ENCODE peak calls at places on chromosome 1, in eight cellular contexts. One of them, this sample, is unnamed.

GRCh38 chr1:205907794-205908193 is 35.5 kb downstream of the SLC26A9 start:
- DNase-seq in GM23338: peak
- DNase-seq in GM12865: no peak
- DNase-seq in breast epithelium: no peak
- DNase-seq in psoas muscle: no peak
- DNase-seq in heart right ventricle: no peak
- DNase-seq in CD4-positive, alpha-beta T cell: no peak
- DNase-seq in kidney: no peak
- DNase-seq in this sample: no peak

GRCh38 chr1:6357243-6357929 is 36.2 kb downstream of the ACOT7 start:
- DNase-seq in GM23338: peak
- DNase-seq in GM12865: peak
- DNase-seq in breast epithelium: no peak
- DNase-seq in psoas muscle: no peak
- DNase-seq in heart right ventricle: no peak
- DNase-seq in CD4-positive, alpha-beta T cell: no peak
- DNase-seq in kidney: no peak
- DNase-seq in this sample: no peak

GRCh38 chr1:29525941-29526340 is 289.6 kb downstream of the PTPRU start:
- DNase-seq in GM23338: no peak
- DNase-seq in GM12865: no peak
- DNase-seq in breast epithelium: no peak
- DNase-seq in psoas muscle: no peak
- DNase-seq in heart right ventricle: no peak
- DNase-seq in CD4-positive, alpha-beta T cell: no peak
- DNase-seq in kidney: no peak
- DNase-seq in this sample: peak

GRCh38 chr1:156608981-156609380 is 7.7 kb upstream of the GPATCH4 start:
- DNase-seq in GM23338: peak
- DNase-seq in GM12865: peak
- DNase-seq in breast epithelium: no peak
- DNase-seq in psoas muscle: no peak
- DNase-seq in heart right ventricle: no peak
- DNase-seq in CD4-positive, alpha-beta T cell: peak
- DNase-seq in kidney: no peak
- DNase-seq in this sample: no peak

GRCh38 chr1:152026895-152027294 is 9.9 kb downstream of the S100A11 start:
- DNase-seq in GM23338: no peak
- DNase-seq in GM12865: no peak
- DNase-seq in breast epithelium: no peak
- DNase-seq in psoas muscle: no peak
- DNase-seq in heart right ventricle: no peak
- DNase-seq in CD4-positive, alpha-beta T cell: no peak
- DNase-seq in kidney: no peak
- DNase-seq in this sample: no peak

GRCh38 chr1:16181887-16182719 is 26.2 kb upstream of the EPHA2 start:
- DNase-seq in GM23338: peak
- DNase-seq in GM12865: no peak
- DNase-seq in breast epithelium: peak
- DNase-seq in psoas muscle: peak
- DNase-seq in heart right ventricle: peak
- DNase-seq in CD4-positive, alpha-beta T cell: no peak
- DNase-seq in kidney: peak
- DNase-seq in this sample: no peak

GRCh38 chr1:233639611-233640010 is 25.7 kb downstream of the KCNK1 start:
- DNase-seq in GM23338: no peak
- DNase-seq in GM12865: peak
- DNase-seq in breast epithelium: no peak
- DNase-seq in psoas muscle: no peak
- DNase-seq in heart right ventricle: no peak
- DNase-seq in CD4-positive, alpha-beta T cell: no peak
- DNase-seq in kidney: no peak
- DNase-seq in this sample: no peak

GRCh38 chr1:244302889-244303609 is 148.7 kb downstream of the ADSS2 start:
- DNase-seq in GM23338: no peak
- DNase-seq in GM12865: no peak
- DNase-seq in breast epithelium: peak
- DNase-seq in psoas muscle: no peak
- DNase-seq in heart right ventricle: no peak
- DNase-seq in CD4-positive, alpha-beta T cell: no peak
- DNase-seq in kidney: peak
- DNase-seq in this sample: no peak

GRCh38 chr1:23791434-23792047 is 596 bp downstream of the LYPLA2 start:
- DNase-seq in GM23338: peak
- DNase-seq in GM12865: peak
- DNase-seq in breast epithelium: no peak
- DNase-seq in psoas muscle: no peak
- DNase-seq in heart right ventricle: no peak
- DNase-seq in CD4-positive, alpha-beta T cell: no peak
- DNase-seq in kidney: peak
- DNase-seq in this sample: no peak

GRCh38 chr1:178134061-178134460 is 40.2 kb downstream of the RASAL2 start:
- DNase-seq in GM23338: no peak
- DNase-seq in GM12865: no peak
- DNase-seq in breast epithelium: no peak
- DNase-seq in psoas muscle: no peak
- DNase-seq in heart right ventricle: peak
- DNase-seq in CD4-positive, alpha-beta T cell: no peak
- DNase-seq in kidney: no peak
- DNase-seq in this sample: no peak

GRCh38 chr1:168945870-168946269 is 160.6 kb upstream of the ATP1B1 start:
- DNase-seq in GM23338: no peak
- DNase-seq in GM12865: no peak
- DNase-seq in breast epithelium: no peak
- DNase-seq in psoas muscle: peak
- DNase-seq in heart right ventricle: peak
- DNase-seq in CD4-positive, alpha-beta T cell: no peak
- DNase-seq in kidney: peak
- DNase-seq in this sample: no peak

GRCh38 chr1:86913399-86913895 is 479 bp downstream of the SELENOF start:
- DNase-seq in GM23338: peak
- DNase-seq in GM12865: peak
- DNase-seq in breast epithelium: no peak
- DNase-seq in psoas muscle: no peak
- DNase-seq in heart right ventricle: no peak
- DNase-seq in CD4-positive, alpha-beta T cell: no peak
- DNase-seq in kidney: no peak
- DNase-seq in this sample: no peak

GRCh38 chr1:86156571-86157455 is at the start of gene COL24A1:
- DNase-seq in GM23338: peak
- DNase-seq in GM12865: peak
- DNase-seq in breast epithelium: no peak
- DNase-seq in psoas muscle: peak
- DNase-seq in heart right ventricle: peak
- DNase-seq in CD4-positive, alpha-beta T cell: no peak
- DNase-seq in kidney: peak
- DNase-seq in this sample: peak

GRCh38 chr1:233518344-233518743 is 95.6 kb upstream of the KCNK1 start:
- DNase-seq in GM23338: peak
- DNase-seq in GM12865: peak
- DNase-seq in breast epithelium: no peak
- DNase-seq in psoas muscle: no peak
- DNase-seq in heart right ventricle: no peak
- DNase-seq in CD4-positive, alpha-beta T cell: no peak
- DNase-seq in kidney: no peak
- DNase-seq in this sample: no peak

GRCh38 chr1:50873458-50874187 is 86.4 kb downstream of the FAF1 start:
- DNase-seq in GM23338: peak
- DNase-seq in GM12865: peak
- DNase-seq in breast epithelium: no peak
- DNase-seq in psoas muscle: peak
- DNase-seq in heart right ventricle: peak
- DNase-seq in CD4-positive, alpha-beta T cell: peak
- DNase-seq in kidney: no peak
- DNase-seq in this sample: no peak

GRCh38 chr1:9231648-9232332 is 2.8 kb upstream of the H6PD start:
- DNase-seq in GM23338: no peak
- DNase-seq in GM12865: peak
- DNase-seq in breast epithelium: peak
- DNase-seq in psoas muscle: no peak
- DNase-seq in heart right ventricle: no peak
- DNase-seq in CD4-positive, alpha-beta T cell: no peak
- DNase-seq in kidney: no peak
- DNase-seq in this sample: no peak

GRCh38 chr1:109283748-109284600 is 1.0 kb upstream of the PSRC1 start:
- DNase-seq in GM23338: peak
- DNase-seq in GM12865: no peak
- DNase-seq in breast epithelium: no peak
- DNase-seq in psoas muscle: no peak
- DNase-seq in heart right ventricle: no peak
- DNase-seq in CD4-positive, alpha-beta T cell: no peak
- DNase-seq in kidney: no peak
- DNase-seq in this sample: no peak

GRCh38 chr1:175162955-175163354 is 29.6 kb downstream of the KIAA0040 start:
- DNase-seq in GM23338: no peak
- DNase-seq in GM12865: no peak
- DNase-seq in breast epithelium: no peak
- DNase-seq in psoas muscle: no peak
- DNase-seq in heart right ventricle: no peak
- DNase-seq in CD4-positive, alpha-beta T cell: no peak
- DNase-seq in kidney: no peak
- DNase-seq in this sample: no peak

GRCh38 chr1:91729621-91730348 is 156.2 kb downstream of the TGFBR3 start:
- DNase-seq in GM23338: no peak
- DNase-seq in GM12865: peak
- DNase-seq in breast epithelium: no peak
- DNase-seq in psoas muscle: no peak
- DNase-seq in heart right ventricle: no peak
- DNase-seq in CD4-positive, alpha-beta T cell: no peak
- DNase-seq in kidney: no peak
- DNase-seq in this sample: no peak

GRCh38 chr1:4656533-4657140 is 2.2 kb downstream of the AJAP1 start:
- DNase-seq in GM23338: no peak
- DNase-seq in GM12865: no peak
- DNase-seq in breast epithelium: no peak
- DNase-seq in psoas muscle: no peak
- DNase-seq in heart right ventricle: no peak
- DNase-seq in CD4-positive, alpha-beta T cell: no peak
- DNase-seq in kidney: no peak
- DNase-seq in this sample: no peak
- TF ChIP-seq CTCF in GM23338: no peak
- TF ChIP-seq CTCF in GM12865: no peak
- TF ChIP-seq CTCF in breast epithelium: no peak
- TF ChIP-seq CTCF in psoas muscle: no peak
- TF ChIP-seq CTCF in heart right ventricle: no peak
- TF ChIP-seq CTCF in CD4-positive, alpha-beta T cell: no peak
- TF ChIP-seq CTCF in kidney: no peak
- TF ChIP-seq CTCF in this sample: peak

GRCh38 chr1:116386042-116386441 is 13.0 kb downstream of the ATP1A1 start:
- DNase-seq in GM23338: no peak
- DNase-seq in GM12865: no peak
- DNase-seq in breast epithelium: no peak
- DNase-seq in psoas muscle: no peak
- DNase-seq in heart right ventricle: no peak
- DNase-seq in CD4-positive, alpha-beta T cell: no peak
- DNase-seq in kidney: no peak
- DNase-seq in this sample: no peak
- TF ChIP-seq CTCF in GM23338: no peak
- TF ChIP-seq CTCF in GM12865: no peak
- TF ChIP-seq CTCF in breast epithelium: no peak
- TF ChIP-seq CTCF in psoas muscle: no peak
- TF ChIP-seq CTCF in heart right ventricle: no peak
- TF ChIP-seq CTCF in CD4-positive, alpha-beta T cell: no peak
- TF ChIP-seq CTCF in kidney: no peak
- TF ChIP-seq CTCF in this sample: no peak

GRCh38 chr1:60035925-60036324 is 37.6 kb downstream of the C1orf87 start:
- DNase-seq in GM23338: no peak
- DNase-seq in GM12865: no peak
- DNase-seq in breast epithelium: no peak
- DNase-seq in psoas muscle: no peak
- DNase-seq in heart right ventricle: no peak
- DNase-seq in CD4-positive, alpha-beta T cell: no peak
- DNase-seq in kidney: no peak
- DNase-seq in this sample: no peak
- TF ChIP-seq CTCF in GM23338: no peak
- TF ChIP-seq CTCF in GM12865: no peak
- TF ChIP-seq CTCF in breast epithelium: no peak
- TF ChIP-seq CTCF in psoas muscle: no peak
- TF ChIP-seq CTCF in heart right ventricle: no peak
- TF ChIP-seq CTCF in CD4-positive, alpha-beta T cell: no peak
- TF ChIP-seq CTCF in kidney: no peak
- TF ChIP-seq CTCF in this sample: peak

GRCh38 chr1:37922767-37923550 is 23.9 kb downstream of the INPP5B start:
- DNase-seq in GM23338: no peak
- DNase-seq in GM12865: peak
- DNase-seq in breast epithelium: no peak
- DNase-seq in psoas muscle: no peak
- DNase-seq in heart right ventricle: no peak
- DNase-seq in CD4-positive, alpha-beta T cell: no peak
- DNase-seq in kidney: no peak
- DNase-seq in this sample: no peak
- TF ChIP-seq CTCF in GM23338: no peak
- TF ChIP-seq CTCF in GM12865: no peak
- TF ChIP-seq CTCF in breast epithelium: no peak
- TF ChIP-seq CTCF in psoas muscle: no peak
- TF ChIP-seq CTCF in heart right ventricle: no peak
- TF ChIP-seq CTCF in CD4-positive, alpha-beta T cell: no peak
- TF ChIP-seq CTCF in kidney: no peak
- TF ChIP-seq CTCF in this sample: no peak

GRCh38 chr1:53316058-53316741 is 11.7 kb downstream of the LRP8 start:
- DNase-seq in GM23338: peak
- DNase-seq in GM12865: no peak
- DNase-seq in breast epithelium: peak
- DNase-seq in psoas muscle: no peak
- DNase-seq in heart right ventricle: no peak
- DNase-seq in CD4-positive, alpha-beta T cell: no peak
- DNase-seq in kidney: peak
- DNase-seq in this sample: peak
- TF ChIP-seq CTCF in GM23338: no peak
- TF ChIP-seq CTCF in GM12865: no peak
- TF ChIP-seq CTCF in breast epithelium: no peak
- TF ChIP-seq CTCF in psoas muscle: no peak
- TF ChIP-seq CTCF in heart right ventricle: no peak
- TF ChIP-seq CTCF in CD4-positive, alpha-beta T cell: no peak
- TF ChIP-seq CTCF in kidney: no peak
- TF ChIP-seq CTCF in this sample: peak

DNA sequence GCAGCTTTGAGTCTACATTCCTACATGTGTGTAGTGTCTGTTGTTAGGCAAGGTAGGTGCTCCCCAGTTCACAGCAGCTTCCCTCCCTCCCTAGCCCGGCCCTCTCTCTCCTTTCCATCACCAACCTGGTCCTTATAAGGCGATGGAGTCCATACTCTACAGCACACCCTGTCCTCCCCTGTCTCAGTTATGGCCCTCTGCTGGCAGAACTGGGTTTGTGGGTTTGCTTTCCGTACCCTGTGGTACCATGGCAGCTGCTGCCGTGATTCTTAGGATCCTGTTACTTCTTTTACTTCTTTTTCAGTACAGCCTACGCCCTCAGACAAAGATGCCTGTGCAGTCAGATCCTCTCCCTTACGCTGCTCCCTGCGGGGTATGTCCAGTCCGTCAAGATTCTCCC is 31.7 kb downstream of the AK5 start:
- DNase-seq in GM23338: peak
- DNase-seq in GM12865: peak
- DNase-seq in breast epithelium: no peak
- DNase-seq in psoas muscle: no peak
- DNase-seq in heart right ventricle: no peak
- DNase-seq in CD4-positive, alpha-beta T cell: no peak
- DNase-seq in kidney: no peak
- DNase-seq in this sample: no peak
- TF ChIP-seq CTCF in GM23338: peak
- TF ChIP-seq CTCF in GM12865: peak
- TF ChIP-seq CTCF in breast epithelium: no peak
- TF ChIP-seq CTCF in psoas muscle: no peak
- TF ChIP-seq CTCF in heart right ventricle: no peak
- TF ChIP-seq CTCF in CD4-positive, alpha-beta T cell: no peak
- TF ChIP-seq CTCF in kidney: peak
- TF ChIP-seq CTCF in this sample: peak